ENCODE peak calls at places on chromosomes 11 and 22, in seven cellular contexts. D, J, X, A, Z, H and O are unnamed samples.

GRCh38 chr11:102414559-102414958 is 38.0 kb downstream of the TMEM123 start:
- DNase-seq in J (no peak), D (no peak), A (no peak), Z (no peak), X (no peak), H (no peak), O (no peak)

GRCh38 chr11:129643031-129643721 is 172.5 kb upstream of the TMEM45B start:
- DNase-seq in Z (no peak), A (no peak), J (peak; percentile 80), D (peak; percentile 53), X (no peak), H (no peak), O (no peak)

GRCh38 chr11:67437082-67437821 is at the start of gene PTPRCAP:
- DNase-seq in H (no peak), J (peak; percentile 96), D (no peak), X (no peak), Z (no peak), A (no peak), O (no peak)

GRCh38 chr11:78034623-78035022 is 11.5 kb upstream of the KCTD14 start:
- DNase-seq in J (no peak), D (no peak), H (no peak), X (no peak), Z (no peak), A (no peak), O (no peak)

GRCh38 chr11:61028135-61028729 is 56.8 kb downstream of the CD6 start:
- DNase-seq in A (no peak), J (no peak), H (no peak), X (no peak), D (no peak), Z (no peak), O (no peak)

GRCh38 chr11:96664108-96664507 is 274.3 kb downstream of the JRKL start:
- DNase-seq in X (no peak), H (no peak), A (no peak), Z (no peak), D (no peak), J (no peak), O (no peak)

GRCh38 chr11:70532728-70533127 is 134.4 kb downstream of the CTTN start:
- DNase-seq in D (no peak), J (no peak), H (peak; percentile 25), X (no peak), A (no peak), Z (peak; percentile 4), O (no peak)

GRCh38 chr11:116910847-116911246 is 73.4 kb upstream of the APOA1 start:
- DNase-seq in J (no peak), H (no peak), Z (no peak), A (no peak), D (no peak), X (no peak), O (no peak)

GRCh38 chr22:48397531-48398180 is 1430.0 kb downstream of the BRD1 start:
- DNase-seq in A (no peak), D (no peak), Z (no peak), H (peak; percentile 37), J (no peak), X (no peak), O (no peak)

GRCh38 chr11:70332567-70332966 is 62.1 kb downstream of the PPFIA1 start:
- DNase-seq in Z (no peak), A (no peak), J (no peak), X (no peak), H (no peak), D (no peak), O (no peak)

GRCh38 chr11:106697058-106697457 is 321.2 kb downstream of the GUCY1A2 start:
- DNase-seq in X (no peak), J (no peak), Z (no peak), A (no peak), D (peak; percentile 67), H (no peak), O (no peak)

GRCh38 chr11:110490886-110491285 is 61.1 kb downstream of the FDX1 start:
- DNase-seq in H (peak; percentile 69), Z (no peak), D (peak; percentile 86), X (no peak), A (no peak), J (peak; percentile 92), O (no peak)

GRCh38 chr11:56783448-56784041 is 35.0 kb upstream of the OR9G4 start:
- DNase-seq in X (peak; percentile 25), Z (no peak), H (no peak), A (no peak), J (peak; percentile 71), D (peak; percentile 67), O (no peak)

GRCh38 chr11:118304227-118304808 is at the start of gene CD3E:
- DNase-seq in A (no peak), D (no peak), Z (no peak), H (no peak), J (no peak), X (no peak), O (no peak)
- TF ChIP-seq CTCF in A (no peak), D (no peak), Z (no peak), H (no peak), J (no peak), X (no peak), O (no peak)

DNA sequence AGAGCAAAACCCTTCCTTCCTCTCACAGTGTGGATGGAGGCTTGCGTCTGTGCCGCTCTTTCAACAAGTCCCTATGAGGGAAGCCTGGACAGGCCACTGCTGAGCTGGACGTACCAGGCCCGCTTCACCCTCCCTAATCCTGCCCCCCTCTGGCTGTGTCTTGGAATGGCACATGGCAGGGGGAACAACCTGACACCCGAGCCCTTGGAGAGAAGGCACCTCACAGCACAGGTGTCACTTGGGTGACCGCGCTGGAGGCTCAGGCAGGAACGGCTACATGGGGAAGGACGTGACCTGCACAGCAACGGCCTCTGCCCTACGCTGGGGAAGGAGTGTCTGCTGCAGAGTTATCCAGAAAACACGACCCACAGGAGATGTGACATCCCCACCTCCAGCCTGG is 11.0 kb downstream of the CARS1 start:
- DNase-seq in A (no peak), X (no peak), D (no peak), Z (no peak), H (no peak), J (no peak), O (no peak)
- TF ChIP-seq CTCF in A (no peak), X (peak; percentile 23), D (no peak), Z (no peak), H (no peak), J (peak; percentile 14), O (no peak)

GRCh38 chr22:29744902-29745301 is 21.9 kb downstream of the ZMAT5 start:
- DNase-seq in D (peak; percentile 59), Z (no peak), A (no peak), X (no peak), J (no peak), H (no peak), O (no peak)
- TF ChIP-seq CTCF in D (no peak), Z (no peak), A (no peak), X (no peak), J (no peak), H (no peak), O (no peak)

GRCh38 chr11:18368236-18368635 is 26.1 kb upstream of the LDHA start:
- DNase-seq in A (no peak), D (no peak), X (no peak), J (no peak), H (no peak), Z (no peak), O (no peak)

GRCh38 chr11:18372187-18372586 is 22.2 kb upstream of the LDHA start:
- DNase-seq in D (no peak), H (no peak), X (no peak), Z (no peak), J (no peak), A (no peak), O (no peak)

GRCh38 chr11:18371279-18371678 is 23.1 kb upstream of the LDHA start:
- DNase-seq in D (no peak), H (no peak), X (no peak), A (no peak), Z (no peak), J (no peak), O (no peak)

GRCh38 chr11:18367431-18367830 is 26.9 kb upstream of the LDHA start:
- DNase-seq in D (no peak), J (no peak), Z (no peak), H (no peak), X (no peak), A (no peak), O (no peak)

GRCh38 chr11:18369398-18369797 is 25.0 kb upstream of the LDHA start:
- DNase-seq in J (no peak), Z (no peak), X (no peak), A (no peak), D (no peak), H (no peak), O (no peak)
- TF ChIP-seq CTCF in J (no peak), Z (no peak), X (no peak), A (no peak), D (no peak), H (no peak), O (no peak)

GRCh38 chr11:16041207-16041606 is 315.1 kb downstream of the SOX6 start:
- DNase-seq in X (no peak), J (no peak), D (no peak), A (no peak), Z (no peak), H (no peak), O (no peak)
- TF ChIP-seq CTCF in X (no peak), J (no peak), D (no peak), A (no peak), Z (no peak), H (no peak), O (no peak)